ENCODE peak calls at places on chromosomes 6 and 20, in seven cellular contexts. P is transverse colon, D is HepG2, C is SK-N-SH, K is stomach, T is endothelial cell of umbilical vein, U is HCT116. Q is an unnamed sample.

GRCh38 chr6:138443979-138444378 is 40.0 kb downstream of the HEBP2 start:
- DNase-seq in K (no peak), P (no peak), D (no peak), C (no peak), T (no peak), U (no peak), Q (no peak)

GRCh38 chr6:145318952-145319351 is 416.4 kb downstream of the EPM2A start:
- DNase-seq in C (no peak), K (no peak), D (peak), P (no peak), U (peak), T (no peak), Q (no peak)

GRCh38 chr20:51759769-51760510 is 8.2 kb downstream of the ATP9A start:
- DNase-seq in T (no peak), P (no peak), D (peak), C (no peak), K (no peak), U (no peak), Q (no peak)

GRCh38 chr6:52423971-52424381 is 3.8 kb downstream of the EFHC1 start:
- DNase-seq in K (no peak), P (no peak), T (peak), U (no peak), C (no peak), D (peak), Q (no peak)

GRCh38 chr6:125781307-125781868 is 9.4 kb upstream of the NCOA7 start:
- DNase-seq in C (peak), K (peak), P (peak), U (no peak), D (no peak), T (no peak), Q (no peak)

GRCh38 chr6:108002365-108003221 is 44.6 kb upstream of the SEC63 start:
- DNase-seq in U (no peak), P (peak), D (peak), T (peak), K (peak), C (no peak), Q (no peak)

GRCh38 chr6:101398716-101399626 is 5.5 kb downstream of the GRIK2 start:
- DNase-seq in C (peak), D (no peak), K (no peak), U (no peak), T (no peak), P (no peak), Q (no peak)

GRCh38 chr20:51565741-51566140 is 23.2 kb upstream of the NFATC2 start:
- DNase-seq in T (no peak), D (no peak), P (no peak), U (no peak), C (no peak), K (no peak), Q (no peak)

GRCh38 chr20:3798908-3799248 is 2.8 kb downstream of the CDC25B start:
- DNase-seq in U (no peak), D (no peak), C (no peak), K (no peak), T (no peak), P (no peak), Q (no peak)

GRCh38 chr6:132598473-132598872 is 8.9 kb upstream of the TAAR5 start:
- DNase-seq in C (peak), P (no peak), D (peak), T (no peak), U (peak), K (no peak), Q (no peak)

GRCh38 chr6:18978330-18979128 is 591.4 kb downstream of the RNF144B start:
- DNase-seq in D (peak), T (no peak), P (no peak), C (no peak), K (no peak), U (no peak), Q (no peak)

GRCh38 chr6:90459225-90459758 is 127.6 kb downstream of the MAP3K7 start:
- DNase-seq in U (no peak), K (no peak), D (no peak), C (no peak), T (no peak), P (no peak), Q (no peak)

GRCh38 chr6:14881399-14881798 is 364.5 kb upstream of the JARID2 start:
- DNase-seq in D (no peak), C (no peak), K (no peak), T (peak), P (no peak), U (no peak), Q (no peak)

GRCh38 chr6:152170702-152171667 is 363.5 kb downstream of the ESR1 start:
- DNase-seq in C (no peak), K (peak), U (no peak), T (no peak), D (peak), P (no peak), Q (no peak)

GRCh38 chr6:44800171-44800671 is 412.7 kb downstream of the CDC5L start:
- DNase-seq in P (no peak), D (peak), C (no peak), K (no peak), U (no peak), T (no peak), Q (no peak)

GRCh38 chr6:134835998-134836397 is 113.9 kb downstream of the ALDH8A1 start:
- DNase-seq in K (no peak), T (no peak), C (no peak), P (no peak), D (no peak), U (no peak), Q (no peak)

GRCh38 chr20:353166-353565 is 6.3 kb downstream of the NRSN2 start:
- DNase-seq in D (no peak), U (no peak), C (no peak), K (no peak), P (no peak), T (no peak), Q (no peak)

GRCh38 chr6:113137411-113137810 is 719.7 kb upstream of the MARCKS start:
- DNase-seq in T (peak), C (no peak), U (no peak), D (no peak), P (no peak), K (no peak), Q (no peak)

GRCh38 chr20:38342716-38343106 is 3.6 kb upstream of the LBP start:
- DNase-seq in C (no peak), T (no peak), U (no peak), P (no peak), D (no peak), K (no peak), Q (no peak)

GRCh38 chr6:165850434-165851019 is 187.5 kb upstream of the PDE10A start:
- DNase-seq in D (peak), U (peak), P (peak), C (peak), K (peak), T (peak), Q (no peak)

GRCh38 chr6:16064687-16065086 is 64.2 kb upstream of the MYLIP start:
- DNase-seq in P (no peak), U (no peak), D (no peak), C (no peak), T (no peak), K (no peak), Q (no peak)

GRCh38 chr6:68238097-68238597 is 396.9 kb upstream of the ADGRB3 start:
- DNase-seq in U (no peak), T (no peak), P (no peak), K (no peak), C (no peak), D (no peak), Q (no peak)

GRCh38 chr6:41732601-41733348 is 2.6 kb downstream of the TFEB start:
- DNase-seq in U (no peak), C (no peak), T (no peak), P (peak), D (no peak), K (peak), Q (no peak)
- TF ChIP-seq POLR2AphosphoS5 in U (no peak), C (no peak), T (no peak), P (peak), D (no peak), K (no peak), Q (no peak)

GRCh38 chr6:27630727-27631613 is 158.1 kb upstream of the ZNF184 start:
- DNase-seq in K (no peak), P (peak), C (peak), U (peak), T (peak), D (peak), Q (peak)
- H3K4me3 ChIP-seq in K (no peak), P (peak), C (peak), U (peak), T (peak), D (peak), Q (peak)

GRCh38 chr6:25629202-25629584 is 22.8 kb upstream of the SCGN start:
- DNase-seq in P (no peak), D (peak), C (no peak), T (no peak), U (no peak), K (no peak), Q (no peak)
- TF ChIP-seq POLR2AphosphoS5 in P (no peak), D (no peak), C (no peak), T (no peak), U (no peak), K (no peak), Q (no peak)

DNA sequence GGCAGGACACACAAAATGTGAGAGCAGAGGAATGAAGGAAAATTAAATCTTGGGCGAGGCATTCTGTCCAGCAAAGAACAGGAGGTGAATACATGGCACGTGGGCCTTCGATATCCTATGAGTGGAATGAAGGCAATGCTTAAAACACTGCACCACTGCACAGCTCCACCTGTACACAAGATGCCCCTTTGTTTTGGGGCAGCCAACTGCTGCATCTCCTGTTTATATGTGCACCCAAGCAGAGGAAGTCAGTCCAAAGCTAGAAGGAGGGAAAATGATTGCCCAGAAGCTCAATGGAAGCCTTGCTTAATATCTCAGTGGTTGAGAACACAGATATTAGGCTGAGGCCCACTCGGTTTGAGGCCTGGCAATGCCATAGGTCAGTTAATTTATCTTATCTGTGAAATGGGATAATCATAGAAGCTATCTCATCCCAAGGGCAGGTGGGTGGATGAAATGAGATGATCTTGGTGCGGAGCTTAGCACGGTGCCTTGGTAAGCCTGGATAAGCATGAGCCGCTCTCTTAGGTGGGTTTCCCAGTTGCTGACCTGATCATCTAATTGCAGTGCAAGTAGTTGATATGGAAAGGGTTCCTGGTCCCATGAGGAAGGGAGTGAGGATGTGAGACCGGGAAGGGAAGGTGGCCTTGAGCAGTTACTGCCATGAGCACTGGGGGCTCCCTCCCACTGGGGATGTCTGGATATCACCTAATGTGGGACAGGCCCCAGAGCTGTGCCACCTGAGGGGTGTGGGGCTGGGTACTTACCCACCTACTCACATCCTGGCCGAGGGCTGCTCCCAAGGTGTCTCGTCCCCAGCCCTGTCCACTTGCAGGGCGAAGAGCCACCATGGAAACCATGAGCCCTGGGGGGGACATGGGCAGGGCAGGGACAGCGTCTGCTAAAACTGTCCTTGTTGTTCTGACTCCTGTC is 9.9 kb downstream of the BANF2 start:
- DNase-seq in U (no peak), C (no peak), P (no peak), T (no peak), K (no peak), D (peak), Q (no peak)
- H3K4me3 ChIP-seq in U (no peak), C (no peak), P (no peak), T (no peak), K (no peak), D (peak), Q (no peak)

DNA sequence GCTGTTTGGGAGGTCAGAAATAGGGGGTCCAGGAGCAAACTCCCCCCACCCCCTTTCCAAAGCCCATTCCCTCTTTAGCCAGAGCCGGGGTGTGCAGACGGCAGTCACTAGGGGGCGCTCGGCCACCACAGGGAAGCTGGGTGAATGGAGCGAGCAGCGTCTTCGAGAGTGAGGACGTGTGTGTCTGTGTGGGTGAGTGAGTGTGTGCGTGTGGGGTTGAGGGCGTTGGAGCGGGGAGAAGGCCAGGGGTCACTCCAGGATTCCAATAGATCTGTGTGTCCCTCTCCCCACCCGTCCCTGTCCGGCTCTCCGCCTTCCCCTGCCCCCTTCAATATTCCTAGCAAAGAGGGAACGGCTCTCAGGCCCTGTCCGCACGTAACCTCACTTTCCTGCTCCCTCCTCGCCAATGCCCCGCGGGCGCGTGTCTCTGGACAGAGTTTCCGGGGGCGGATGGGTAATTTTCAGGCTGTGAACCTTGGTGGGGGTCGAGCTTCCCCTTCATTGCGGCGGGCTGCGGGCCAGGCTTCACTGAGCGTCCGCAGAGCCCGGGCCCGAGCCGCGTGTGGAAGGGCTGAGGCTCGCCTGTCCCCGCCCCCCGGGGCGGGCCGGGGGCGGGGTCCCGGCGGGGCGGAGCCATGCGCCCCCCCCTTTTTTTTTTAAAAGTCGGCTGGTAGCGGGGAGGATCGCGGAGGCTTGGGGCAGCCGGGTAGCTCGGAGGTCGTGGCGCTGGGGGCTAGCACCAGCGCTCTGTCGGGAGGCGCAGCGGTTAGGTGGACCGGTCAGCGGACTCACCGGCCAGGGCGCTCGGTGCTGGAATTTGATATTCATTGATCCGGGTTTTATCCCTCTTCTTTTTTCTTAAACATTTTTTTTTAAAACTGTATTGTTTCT is at the start of gene VEGFA:
- DNase-seq in T (peak), U (peak), C (peak), K (peak), P (peak), D (peak), Q (peak)
- TF ChIP-seq POLR2AphosphoS5 in T (peak), U (peak), C (peak), K (peak), P (peak), D (peak), Q (peak)

GRCh38 chr6:2766767-2767314 is 1.6 kb downstream of the WRNIP1 start:
- DNase-seq in U (no peak), P (no peak), D (no peak), T (no peak), K (no peak), C (no peak), Q (no peak)

GRCh38 chr6:2767327-2767985 is 2.3 kb downstream of the WRNIP1 start:
- DNase-seq in T (peak), P (no peak), K (no peak), U (no peak), D (no peak), C (no peak), Q (no peak)

GRCh38 chr6:2765896-2766766 is 938 bp downstream of the WRNIP1 start:
- DNase-seq in K (peak), P (peak), T (peak), D (no peak), C (peak), U (no peak), Q (no peak)

GRCh38 chr6:2768696-2769095 is 3.5 kb downstream of the WRNIP1 start:
- DNase-seq in K (no peak), P (no peak), T (peak), U (no peak), D (no peak), C (no peak), Q (no peak)

DNA sequence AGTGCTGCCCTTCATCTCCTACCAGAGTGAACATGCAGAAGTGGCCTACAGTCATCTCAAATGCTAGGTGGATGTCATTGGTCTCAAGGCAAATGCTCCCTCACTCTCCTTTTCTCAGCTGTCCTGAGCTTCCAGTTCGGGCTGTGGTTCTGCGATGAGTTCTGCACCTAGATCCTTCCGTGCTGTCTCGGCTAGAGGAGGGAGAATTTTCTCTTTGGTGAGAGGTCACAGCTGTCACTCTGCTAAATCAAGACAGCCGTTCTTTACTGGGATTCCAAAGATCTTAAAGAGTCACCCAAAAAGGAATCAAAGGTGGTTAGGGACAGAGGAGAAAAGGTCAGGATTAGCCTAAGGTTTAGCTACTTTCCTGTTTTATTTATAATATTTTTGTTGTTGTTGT is 2.9 kb downstream of the WRNIP1 start:
- DNase-seq in P (no peak), D (no peak), T (peak), K (no peak), C (no peak), U (no peak), Q (no peak)
- H3K4me3 ChIP-seq in P (no peak), D (peak), T (peak), K (peak), C (peak), U (no peak), Q (peak)

DNA sequence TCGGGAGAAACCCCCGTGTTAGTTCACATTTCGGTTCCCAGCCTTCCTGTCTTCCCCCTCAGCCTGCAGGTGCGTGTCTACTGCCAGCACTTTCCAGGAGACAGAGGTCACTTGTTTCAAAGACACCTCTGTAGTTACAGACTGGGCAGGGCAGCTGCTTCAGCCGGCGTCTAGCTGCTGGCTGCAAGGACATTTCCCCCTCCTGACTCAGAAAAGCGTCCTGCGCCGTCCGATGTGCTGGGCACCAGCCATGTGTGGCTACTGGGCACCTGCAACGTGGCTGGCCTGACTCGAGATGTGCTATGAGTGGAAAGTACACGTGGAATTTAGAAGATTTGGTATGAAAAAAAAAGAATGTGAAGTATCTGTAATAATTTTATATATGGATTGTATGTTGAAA is 37.6 kb downstream of the RRBP1 start:
- DNase-seq in C (no peak), P (peak), D (no peak), K (peak), U (no peak), T (no peak), Q (no peak)
- TF ChIP-seq POLR2AphosphoS5 in C (no peak), P (peak), D (no peak), K (no peak), U (no peak), T (no peak), Q (no peak)

DNA sequence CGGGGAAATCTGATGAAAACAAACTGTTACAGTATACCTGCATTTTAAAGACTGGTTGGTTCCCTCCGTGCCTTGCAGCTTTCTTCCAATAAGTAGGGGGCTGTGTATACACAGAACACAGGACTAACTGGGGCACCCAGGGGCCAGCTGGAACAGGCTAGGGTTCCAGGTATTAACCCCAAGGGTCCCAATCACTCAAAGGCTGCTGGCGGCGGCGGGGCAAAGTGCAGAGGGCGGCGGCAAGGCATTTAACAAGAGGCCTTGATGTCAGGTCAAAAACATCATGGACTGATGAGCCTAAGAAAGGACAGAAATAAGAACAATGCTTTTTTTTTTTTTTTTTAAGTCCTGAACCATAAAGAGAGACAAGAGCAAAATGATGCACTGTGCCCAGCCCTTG is 2.5 kb downstream of the PMEPA1 start:
- DNase-seq in U (no peak), P (no peak), K (no peak), C (no peak), T (no peak), D (no peak), Q (no peak)
- H3K4me3 ChIP-seq in U (no peak), P (peak), K (peak), C (peak), T (no peak), D (no peak), Q (no peak)

GRCh38 chr6:13558718-13559117 is 15.7 kb upstream of the SIRT5 start:
- DNase-seq in P (no peak), C (no peak), D (no peak), U (no peak), K (no peak), T (peak), Q (no peak)

GRCh38 chr6:13553646-13554045 is 20.8 kb upstream of the SIRT5 start:
- DNase-seq in U (no peak), K (no peak), P (no peak), D (no peak), T (no peak), C (no peak), Q (no peak)

GRCh38 chr6:13559251-13559650 is 15.2 kb upstream of the SIRT5 start:
- DNase-seq in D (peak), U (no peak), C (peak), P (no peak), T (no peak), K (no peak), Q (no peak)

GRCh38 chr6:13550656-13551055 is 23.7 kb upstream of the SIRT5 start:
- DNase-seq in T (no peak), P (no peak), D (no peak), K (no peak), U (no peak), C (no peak), Q (no peak)

GRCh38 chr6:13554929-13555333 is 19.5 kb upstream of the SIRT5 start:
- DNase-seq in P (no peak), C (no peak), K (no peak), U (no peak), D (no peak), T (peak), Q (no peak)
- TF ChIP-seq POLR2AphosphoS5 in P (no peak), C (no peak), K (no peak), U (no peak), D (no peak), T (no peak), Q (no peak)

Q was measured in SK-N-MC.